ENCODE peak calls at places on chromosomes 7 and 10, in seven cellular contexts. A is retinal pigment epithelial cell, U is fibroblast of pulmonary artery, P is pancreas, F is stomach, K is dorsolateral prefrontal cortex, R is AG10803. D is an unnamed sample.

GRCh38 chr10:73810735-73811465 is 498 bp downstream of the NDST2 start:
- DNase-seq in A (no peak), U (peak), P (peak), F (peak), K (peak), R (peak), D (peak)

GRCh38 chr7:157471259-157472125 is 134.7 kb downstream of the DNAJB6 start:
- DNase-seq in A (no peak), U (no peak), P (no peak), F (peak), K (peak), R (no peak), D (no peak)

GRCh38 chr7:974820-975681 is at the start of gene COX19:
- DNase-seq in A (peak), U (peak), P (peak), F (peak), K (peak), R (peak), D (peak)

GRCh38 chr7:139583826-139584553 is 60.5 kb downstream of the CLEC2L start:
- DNase-seq in A (no peak), U (no peak), P (no peak), F (peak), K (no peak), R (no peak), D (no peak)

GRCh38 chr7:156640257-156640948 is at the start of gene RNF32:
- DNase-seq in A (peak), U (peak), P (peak), F (peak), K (peak), R (peak), D (peak)

GRCh38 chr10:28991326-28991725 is 297.5 kb upstream of the LYZL1 start:
- DNase-seq in A (peak), U (peak), P (no peak), F (no peak), K (no peak), R (peak), D (peak)

GRCh38 chr10:75544923-75545322 is 113.5 kb downstream of the LRMDA start:
- DNase-seq in A (no peak), U (peak), P (no peak), F (no peak), K (no peak), R (peak), D (no peak)

GRCh38 chr7:157021071-157021891 is 10.8 kb upstream of the MNX1 start:
- DNase-seq in A (no peak), U (no peak), P (no peak), F (no peak), K (no peak), R (no peak), D (no peak)

GRCh38 chr10:83037653-83038052 is 1101.7 kb upstream of the GHITM start:
- DNase-seq in A (no peak), U (peak), P (no peak), F (no peak), K (no peak), R (no peak), D (no peak)

GRCh38 chr7:40746841-40747556 is 612.2 kb downstream of the SUGCT start:
- DNase-seq in A (no peak), U (no peak), P (no peak), F (no peak), K (peak), R (no peak), D (peak)

DNA sequence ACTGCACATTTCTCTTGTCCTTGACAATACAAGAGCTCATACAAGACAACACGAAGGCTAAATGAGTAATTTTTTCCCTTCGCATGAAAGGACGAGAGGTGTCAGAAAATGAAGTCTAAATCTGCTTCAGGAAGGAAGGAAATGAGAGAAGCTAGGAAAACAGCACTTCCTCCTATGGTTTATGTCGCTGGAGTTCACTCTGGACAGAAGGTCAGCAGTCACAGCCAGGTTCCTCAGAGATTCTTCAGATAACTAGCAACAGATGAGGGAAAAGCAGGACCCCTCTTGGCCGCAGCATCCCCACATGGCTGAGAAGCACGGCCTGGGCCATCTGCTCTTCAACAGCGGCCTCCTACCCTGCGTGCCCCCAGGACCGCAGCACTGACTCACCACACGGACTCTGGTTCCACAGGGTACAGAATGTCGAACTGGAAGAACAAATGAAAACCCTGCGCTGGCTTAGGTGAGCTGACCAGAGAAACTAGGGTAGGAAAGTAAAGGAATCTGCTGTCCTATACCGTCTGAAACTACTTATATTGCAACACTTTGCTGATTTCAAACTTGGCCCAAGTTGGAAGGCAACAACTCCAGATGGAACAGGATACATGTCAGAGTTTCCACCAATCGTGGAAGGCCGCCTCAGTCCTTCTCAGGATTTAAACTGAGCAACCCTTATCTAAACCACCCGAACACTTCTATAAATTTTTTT is 26.3 kb downstream of the DNMBP start:
- DNase-seq in A (no peak), U (peak), P (no peak), F (no peak), K (no peak), R (peak), D (peak)
- H3K4me3 ChIP-seq in A (no peak), U (peak), P (no peak), F (no peak), K (no peak), R (peak), D (no peak)

DNA sequence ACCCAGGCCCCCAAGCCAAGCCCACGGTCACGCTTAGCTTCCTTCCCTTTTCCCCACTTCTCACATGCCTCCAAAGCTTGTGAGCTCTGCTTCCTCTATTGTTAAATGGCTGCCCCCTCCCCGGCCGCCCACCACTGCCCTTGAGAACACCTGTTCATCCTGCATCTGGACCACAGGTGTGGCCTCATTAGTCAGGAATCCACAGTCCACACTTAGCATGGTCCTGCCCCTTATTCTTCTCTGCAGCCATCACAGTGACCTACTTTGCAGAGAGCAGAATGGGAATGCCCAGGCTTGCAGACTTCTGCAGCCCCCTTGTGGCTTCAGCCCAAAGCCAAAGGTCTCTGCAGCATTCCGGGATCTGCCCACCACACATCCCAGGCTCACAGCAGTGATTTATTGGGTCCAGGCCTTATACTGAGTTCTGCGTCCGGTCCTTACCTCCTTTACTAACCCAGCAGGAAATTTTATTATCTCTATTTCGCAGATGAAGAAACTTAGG is 67.0 kb downstream of the PTPRE start:
- DNase-seq in A (no peak), U (no peak), P (no peak), F (no peak), K (no peak), R (no peak), D (no peak)
- TF ChIP-seq CTCF in A (peak), U (no peak), P (no peak), F (no peak), K (peak), R (no peak), D (peak)

GRCh38 chr7:7820939-7821338 is 102.5 kb upstream of the RPA3 start:
- DNase-seq in A (no peak), U (no peak), P (no peak), F (no peak), K (no peak), R (no peak), D (no peak)
- H3K4me3 ChIP-seq in A (no peak), U (no peak), P (no peak), F (no peak), K (no peak), R (no peak), D (no peak)

GRCh38 chr7:34090796-34091195 is 185.5 kb downstream of the BMPER start:
- DNase-seq in A (no peak), U (no peak), P (no peak), F (no peak), K (no peak), R (no peak), D (peak)

GRCh38 chr7:34084651-34085050 is 179.3 kb downstream of the BMPER start:
- DNase-seq in A (no peak), U (no peak), P (no peak), F (no peak), K (no peak), R (no peak), D (no peak)

GRCh38 chr7:34091330-34091917 is 186.1 kb downstream of the BMPER start:
- DNase-seq in A (no peak), U (peak), P (no peak), F (peak), K (no peak), R (peak), D (peak)

GRCh38 chr7:34086064-34086463 is 180.7 kb downstream of the BMPER start:
- DNase-seq in A (no peak), U (no peak), P (no peak), F (no peak), K (no peak), R (no peak), D (no peak)

GRCh38 chr7:34087892-34088891 is 182.9 kb downstream of the BMPER start:
- DNase-seq in A (no peak), U (peak), P (no peak), F (peak), K (no peak), R (peak), D (peak)
- TF ChIP-seq CTCF in A (peak), U (peak), P (no peak), F (no peak), K (peak), R (peak), D (peak)

DNA sequence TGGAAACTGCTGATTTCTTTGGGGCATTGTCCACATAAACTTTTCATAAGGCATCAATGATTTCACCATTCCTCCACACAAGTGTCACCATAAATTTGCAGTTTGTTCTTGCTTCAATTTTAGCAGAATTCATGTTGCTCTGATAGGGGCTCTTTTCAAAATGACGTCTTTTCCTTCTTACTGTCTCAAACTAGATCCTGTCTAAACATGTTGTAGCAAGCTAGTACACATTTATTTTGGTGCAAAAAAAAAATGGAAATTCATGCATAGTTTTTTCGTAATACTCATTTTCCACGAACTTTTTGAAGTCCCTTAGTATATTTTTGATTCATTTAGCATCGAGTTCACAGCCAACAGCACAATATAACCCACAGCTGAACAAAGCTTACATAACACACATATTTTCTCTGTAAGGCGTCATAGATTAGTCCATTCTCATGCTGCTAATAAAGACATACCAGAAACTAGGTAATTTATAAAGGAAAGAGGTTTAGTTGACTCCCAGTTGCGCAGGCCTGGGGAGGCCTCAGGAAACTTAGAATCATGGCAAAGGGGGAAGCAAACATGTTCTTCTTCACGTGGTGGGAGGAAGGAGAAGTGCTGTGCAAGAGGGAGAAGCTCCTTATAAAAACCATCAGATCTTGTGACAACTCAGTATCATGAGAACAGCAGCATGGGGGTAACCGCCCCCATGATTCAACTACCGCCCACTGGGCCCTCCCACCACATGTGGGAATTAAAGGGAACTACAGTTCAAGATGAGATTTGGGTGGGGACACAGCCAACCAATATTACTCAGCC is 301.6 kb downstream of the CCDC3 start:
- DNase-seq in A (no peak), U (no peak), P (no peak), F (no peak), K (no peak), R (peak), D (no peak)
- H3K4me3 ChIP-seq in A (no peak), U (no peak), P (no peak), F (no peak), K (no peak), R (no peak), D (no peak)

DNA sequence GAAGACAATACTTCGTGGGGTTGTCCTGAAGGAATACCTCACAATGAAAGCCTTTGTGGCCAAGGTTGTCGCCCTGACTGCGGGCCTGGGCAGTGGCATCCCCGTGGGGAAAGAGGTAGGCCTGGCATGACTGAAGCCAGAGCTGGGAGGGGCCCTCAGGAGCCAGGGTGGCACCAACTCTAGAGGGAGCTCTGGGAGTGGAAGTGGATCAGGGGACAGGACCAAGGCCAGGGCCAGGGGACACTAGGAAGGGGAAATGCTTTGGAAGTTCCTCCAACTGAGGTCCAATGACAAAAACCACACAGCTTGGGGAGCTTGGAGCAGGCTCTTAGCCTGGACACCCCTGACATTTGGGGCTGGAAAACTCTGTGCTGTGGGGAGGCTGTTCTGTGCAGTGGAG is 5.8 kb downstream of the CLCN1 start:
- DNase-seq in A (no peak), U (no peak), P (no peak), F (peak), K (no peak), R (no peak), D (no peak)
- TF ChIP-seq CTCF in A (peak), U (no peak), P (no peak), F (no peak), K (peak), R (peak), D (peak)